ENCODE peak calls at places on chromosomes 6 and 20, in nine cellular contexts. A is NCI-H82; D is CD8-positive, alpha-beta T cell; X is T-helper 9 cell; Q is lower lobe of right lung; W is GM12864; Z is CD8-positive, alpha-beta memory T cell; K is nephron progenitor cell; N is mucosa of gallbladder. M is an unnamed sample.

GRCh38 chr6:62324817-62325216 is 38.8 kb upstream of the KHDRBS2 start:
- DNase-seq in Q (no peak), K (no peak), Z (no peak), X (no peak), W (no peak), A (no peak), N (no peak), D (no peak), M (no peak)

GRCh38 chr20:44087051-44087856 is 99.7 kb downstream of the JPH2 start:
- DNase-seq in Z (no peak), K (no peak), D (no peak), N (no peak), Q (no peak), A (no peak), X (no peak), W (no peak), M (no peak)

GRCh38 chr6:24537771-24538385 is 43.1 kb downstream of the ALDH5A1 start:
- DNase-seq in Z (no peak), N (no peak), X (no peak), D (no peak), Q (no peak), A (peak), W (no peak), K (no peak), M (no peak)

GRCh38 chr6:73644941-73645591 is 8.7 kb downstream of the SLC17A5 start:
- DNase-seq in X (no peak), Z (no peak), N (no peak), A (no peak), W (no peak), Q (no peak), K (no peak), D (no peak), M (no peak)

GRCh38 chr6:122494665-122495272 is 23.2 kb upstream of the SERINC1 start:
- DNase-seq in N (no peak), A (no peak), W (no peak), Q (no peak), X (no peak), K (no peak), D (no peak), Z (no peak), M (no peak)

GRCh38 chr6:125659887-125660286 is 89.5 kb upstream of the HEY2 start:
- DNase-seq in W (no peak), X (no peak), K (no peak), Q (no peak), D (no peak), N (no peak), Z (no peak), A (no peak), M (no peak)

GRCh38 chr20:36098364-36098763 is 56.2 kb upstream of the EPB41L1 start:
- DNase-seq in W (peak), N (peak), Z (no peak), X (no peak), Q (no peak), D (no peak), A (peak), K (no peak), M (peak)

GRCh38 chr20:35305682-35306556 is 13.7 kb upstream of the FAM83C start:
- DNase-seq in Q (no peak), N (peak), D (no peak), X (no peak), W (no peak), K (no peak), Z (no peak), A (no peak), M (no peak)

GRCh38 chr6:117280922-117281321 is 15.6 kb downstream of the VGLL2 start:
- DNase-seq in X (no peak), D (no peak), W (no peak), Z (no peak), Q (no peak), N (no peak), A (peak), K (no peak), M (no peak)

GRCh38 chr6:119443993-119444641 is 94.6 kb upstream of the MAN1A1 start:
- DNase-seq in K (no peak), X (no peak), Q (no peak), Z (no peak), D (no peak), N (no peak), W (no peak), A (no peak), M (no peak)

GRCh38 chr6:24910850-24911712 is 24.7 kb downstream of the RIPOR2 start:
- DNase-seq in X (peak), D (no peak), Z (peak), A (peak), K (peak), W (no peak), N (peak), Q (peak), M (no peak)

GRCh38 chr6:16134430-16134829 is 5.5 kb downstream of the MYLIP start:
- DNase-seq in Z (no peak), X (no peak), Q (no peak), D (no peak), K (no peak), A (no peak), N (no peak), W (no peak), M (no peak)

GRCh38 chr6:80003841-80004198 is 629 bp upstream of the TTK start:
- DNase-seq in N (peak), K (peak), A (peak), Z (peak), Q (peak), W (no peak), D (peak), X (peak), M (no peak)

GRCh38 chr20:22922987-22923386 is 112.1 kb upstream of the SSTR4 start:
- DNase-seq in W (no peak), Q (no peak), X (no peak), K (no peak), N (no peak), D (no peak), Z (no peak), A (no peak), M (no peak)

GRCh38 chr20:46268131-46268611 is 40.1 kb downstream of the CDH22 start:
- DNase-seq in A (peak), K (peak), N (no peak), X (no peak), D (no peak), Z (no peak), W (no peak), Q (no peak), M (no peak)

GRCh38 chr6:11324453-11325023 is 92.1 kb upstream of the NEDD9 start:
- DNase-seq in Q (no peak), Z (no peak), W (peak), A (no peak), D (no peak), N (no peak), K (no peak), X (no peak), M (peak)

GRCh38 chr6:77173472-77174074 is 289.7 kb downstream of the HTR1B start:
- DNase-seq in N (no peak), W (no peak), A (no peak), Z (no peak), Q (no peak), K (no peak), D (no peak), X (no peak), M (no peak)

GRCh38 chr6:19836799-19837510 is at the start of gene ID4:
- DNase-seq in Q (peak), X (no peak), K (peak), Z (no peak), A (peak), W (no peak), D (no peak), N (peak), M (no peak)

GRCh38 chr6:128350416-128351254 is 169.8 kb downstream of the PTPRK start:
- DNase-seq in A (no peak), Z (no peak), X (no peak), K (no peak), W (no peak), D (no peak), Q (no peak), N (no peak), M (no peak)

GRCh38 chr6:52000064-52000463 is 87.3 kb downstream of the PKHD1 start:
- DNase-seq in D (no peak), Q (no peak), N (no peak), Z (no peak), A (no peak), X (no peak), W (no peak), K (no peak), M (no peak)

GRCh38 chr6:89084542-89084941 is 4.0 kb downstream of the PNRC1 start:
- DNase-seq in N (no peak), X (no peak), D (no peak), Z (no peak), W (no peak), Q (no peak), A (no peak), K (no peak), M (no peak)

GRCh38 chr20:40952231-40952630 is 76.4 kb upstream of the TOP1 start:
- DNase-seq in Q (no peak), Z (no peak), K (no peak), D (no peak), X (no peak), W (no peak), A (no peak), N (no peak), M (no peak)

GRCh38 chr6:84052204-84052882 is 18.8 kb downstream of the MRAP2 start:
- DNase-seq in W (no peak), A (peak), Z (no peak), K (peak), Q (no peak), D (no peak), X (no peak), N (peak), M (no peak)

GRCh38 chr6:81309841-81310240 is 442.6 kb downstream of the TENT5A start:
- DNase-seq in N (no peak), D (no peak), W (no peak), Q (no peak), A (no peak), Z (no peak), K (no peak), X (no peak), M (no peak)

GRCh38 chr6:107624050-107624449 is 134.1 kb downstream of the SOBP start:
- DNase-seq in Q (no peak), D (no peak), Z (no peak), A (no peak), K (no peak), W (no peak), X (no peak), N (no peak), M (no peak)

GRCh38 chr6:151963001-151963400 is 155.5 kb downstream of the ESR1 start:
- DNase-seq in N (no peak), W (no peak), X (no peak), D (no peak), Z (no peak), Q (no peak), K (no peak), A (no peak), M (no peak)

GRCh38 chr6:15073344-15073789 is 172.5 kb upstream of the JARID2 start:
- DNase-seq in Z (no peak), N (no peak), A (no peak), W (no peak), X (no peak), D (no peak), Q (no peak), K (no peak), M (peak)

M was measured in GM12878.